ENCODE peak calls at places on chromosomes 12 and 14, in ten cellular contexts. One of them, this sample, is unnamed.

GRCh38 chr12:48175613-48176416 is 7.6 kb upstream of the CCDC184 start:
- DNase-seq in pancreas: no peak
- DNase-seq in ovary: no peak
- DNase-seq in cardiac fibroblast: no peak
- DNase-seq in body of pancreas: no peak
- DNase-seq in psoas muscle: no peak
- DNase-seq in MCF 10A: no peak
- DNase-seq in neural crest cell: no peak
- DNase-seq in IMR-90: no peak
- DNase-seq in choroid plexus epithelial cell: peak
- DNase-seq in this sample: no peak

GRCh38 chr12:88552672-88553079 is 27.6 kb downstream of the KITLG start:
- DNase-seq in pancreas: no peak
- DNase-seq in ovary: no peak
- DNase-seq in cardiac fibroblast: peak
- DNase-seq in body of pancreas: no peak
- DNase-seq in psoas muscle: no peak
- DNase-seq in MCF 10A: peak
- DNase-seq in neural crest cell: no peak
- DNase-seq in IMR-90: peak
- DNase-seq in choroid plexus epithelial cell: peak
- DNase-seq in this sample: no peak

GRCh38 chr12:66822961-66823360 is 144.1 kb upstream of the GRIP1 start:
- DNase-seq in pancreas: no peak
- DNase-seq in ovary: no peak
- DNase-seq in cardiac fibroblast: no peak
- DNase-seq in body of pancreas: no peak
- DNase-seq in psoas muscle: no peak
- DNase-seq in MCF 10A: no peak
- DNase-seq in neural crest cell: no peak
- DNase-seq in IMR-90: no peak
- DNase-seq in choroid plexus epithelial cell: no peak
- DNase-seq in this sample: no peak

GRCh38 chr12:111434049-111434448 is 28.3 kb downstream of the SH2B3 start:
- DNase-seq in pancreas: no peak
- DNase-seq in ovary: no peak
- DNase-seq in cardiac fibroblast: no peak
- DNase-seq in body of pancreas: no peak
- DNase-seq in psoas muscle: no peak
- DNase-seq in MCF 10A: no peak
- DNase-seq in neural crest cell: no peak
- DNase-seq in IMR-90: peak
- DNase-seq in choroid plexus epithelial cell: no peak
- DNase-seq in this sample: no peak

GRCh38 chr14:90381999-90382451 is 14.8 kb upstream of the CALM1 start:
- DNase-seq in pancreas: peak
- DNase-seq in ovary: peak
- DNase-seq in cardiac fibroblast: peak
- DNase-seq in body of pancreas: peak
- DNase-seq in psoas muscle: peak
- DNase-seq in MCF 10A: no peak
- DNase-seq in neural crest cell: no peak
- DNase-seq in IMR-90: no peak
- DNase-seq in choroid plexus epithelial cell: no peak
- DNase-seq in this sample: peak

GRCh38 chr12:127903146-127903545 is 363.8 kb upstream of the TMEM132C start:
- DNase-seq in pancreas: no peak
- DNase-seq in ovary: no peak
- DNase-seq in cardiac fibroblast: no peak
- DNase-seq in body of pancreas: no peak
- DNase-seq in psoas muscle: no peak
- DNase-seq in MCF 10A: no peak
- DNase-seq in neural crest cell: no peak
- DNase-seq in IMR-90: no peak
- DNase-seq in choroid plexus epithelial cell: peak
- DNase-seq in this sample: no peak

GRCh38 chr12:85155791-85156190 is 119.6 kb downstream of the LRRIQ1 start:
- DNase-seq in pancreas: no peak
- DNase-seq in ovary: no peak
- DNase-seq in cardiac fibroblast: peak
- DNase-seq in body of pancreas: no peak
- DNase-seq in psoas muscle: no peak
- DNase-seq in MCF 10A: peak
- DNase-seq in neural crest cell: no peak
- DNase-seq in IMR-90: no peak
- DNase-seq in choroid plexus epithelial cell: peak
- DNase-seq in this sample: no peak

GRCh38 chr14:94932589-94932988 is 162.7 kb upstream of the GSC start:
- DNase-seq in pancreas: no peak
- DNase-seq in ovary: no peak
- DNase-seq in cardiac fibroblast: no peak
- DNase-seq in body of pancreas: no peak
- DNase-seq in psoas muscle: no peak
- DNase-seq in MCF 10A: no peak
- DNase-seq in neural crest cell: no peak
- DNase-seq in IMR-90: no peak
- DNase-seq in choroid plexus epithelial cell: no peak
- DNase-seq in this sample: no peak

GRCh38 chr14:65906948-65907347 is 494.4 kb downstream of the FUT8 start:
- DNase-seq in pancreas: no peak
- DNase-seq in ovary: no peak
- DNase-seq in cardiac fibroblast: no peak
- DNase-seq in body of pancreas: no peak
- DNase-seq in psoas muscle: no peak
- DNase-seq in MCF 10A: no peak
- DNase-seq in neural crest cell: no peak
- DNase-seq in IMR-90: no peak
- DNase-seq in choroid plexus epithelial cell: no peak
- DNase-seq in this sample: no peak

GRCh38 chr14:104205781-104206180 is 67.4 kb downstream of the KIF26A start:
- DNase-seq in pancreas: no peak
- DNase-seq in ovary: no peak
- DNase-seq in cardiac fibroblast: no peak
- DNase-seq in body of pancreas: no peak
- DNase-seq in psoas muscle: no peak
- DNase-seq in MCF 10A: no peak
- DNase-seq in neural crest cell: no peak
- DNase-seq in IMR-90: no peak
- DNase-seq in choroid plexus epithelial cell: no peak
- DNase-seq in this sample: no peak

GRCh38 chr14:47227051-47227600 is 448.3 kb downstream of the MDGA2 start:
- DNase-seq in pancreas: no peak
- DNase-seq in ovary: no peak
- DNase-seq in cardiac fibroblast: no peak
- DNase-seq in body of pancreas: no peak
- DNase-seq in psoas muscle: no peak
- DNase-seq in MCF 10A: no peak
- DNase-seq in neural crest cell: no peak
- DNase-seq in IMR-90: no peak
- DNase-seq in choroid plexus epithelial cell: peak
- DNase-seq in this sample: no peak

GRCh38 chr14:68685419-68686211 is 107.3 kb downstream of the ZFP36L1 start:
- DNase-seq in pancreas: peak
- DNase-seq in ovary: no peak
- DNase-seq in cardiac fibroblast: peak
- DNase-seq in body of pancreas: no peak
- DNase-seq in psoas muscle: peak
- DNase-seq in MCF 10A: peak
- DNase-seq in neural crest cell: no peak
- DNase-seq in IMR-90: peak
- DNase-seq in choroid plexus epithelial cell: peak
- DNase-seq in this sample: no peak

GRCh38 chr14:79011091-79011919 is 841.1 kb downstream of the NRXN3 start:
- DNase-seq in pancreas: peak
- DNase-seq in ovary: no peak
- DNase-seq in cardiac fibroblast: peak
- DNase-seq in body of pancreas: no peak
- DNase-seq in psoas muscle: no peak
- DNase-seq in MCF 10A: peak
- DNase-seq in neural crest cell: no peak
- DNase-seq in IMR-90: peak
- DNase-seq in choroid plexus epithelial cell: peak
- DNase-seq in this sample: peak

GRCh38 chr12:56326533-56326932 is 7.3 kb downstream of the PAN2 start:
- DNase-seq in pancreas: no peak
- DNase-seq in ovary: no peak
- DNase-seq in cardiac fibroblast: no peak
- DNase-seq in body of pancreas: no peak
- DNase-seq in psoas muscle: no peak
- DNase-seq in MCF 10A: no peak
- DNase-seq in neural crest cell: no peak
- DNase-seq in IMR-90: no peak
- DNase-seq in choroid plexus epithelial cell: no peak
- DNase-seq in this sample: no peak

GRCh38 chr14:95943699-95944098 is 67.1 kb downstream of the TUNAR start:
- DNase-seq in pancreas: no peak
- DNase-seq in ovary: no peak
- DNase-seq in cardiac fibroblast: no peak
- DNase-seq in body of pancreas: no peak
- DNase-seq in psoas muscle: no peak
- DNase-seq in MCF 10A: no peak
- DNase-seq in neural crest cell: peak
- DNase-seq in IMR-90: no peak
- DNase-seq in choroid plexus epithelial cell: no peak
- DNase-seq in this sample: no peak

GRCh38 chr12:64258576-64258975 is 36.5 kb upstream of the KICS2 start:
- DNase-seq in pancreas: no peak
- DNase-seq in ovary: no peak
- DNase-seq in cardiac fibroblast: no peak
- DNase-seq in body of pancreas: no peak
- DNase-seq in psoas muscle: no peak
- DNase-seq in MCF 10A: no peak
- DNase-seq in neural crest cell: no peak
- DNase-seq in IMR-90: peak
- DNase-seq in choroid plexus epithelial cell: peak
- DNase-seq in this sample: no peak

GRCh38 chr14:59897757-59898383 is 22.1 kb upstream of the LRRC9 start:
- DNase-seq in pancreas: peak
- DNase-seq in ovary: no peak
- DNase-seq in cardiac fibroblast: peak
- DNase-seq in body of pancreas: peak
- DNase-seq in psoas muscle: no peak
- DNase-seq in MCF 10A: peak
- DNase-seq in neural crest cell: peak
- DNase-seq in IMR-90: no peak
- DNase-seq in choroid plexus epithelial cell: peak
- DNase-seq in this sample: peak
- TF ChIP-seq CTCF in pancreas: peak
- TF ChIP-seq CTCF in ovary: no peak
- TF ChIP-seq CTCF in cardiac fibroblast: peak
- TF ChIP-seq CTCF in body of pancreas: no peak
- TF ChIP-seq CTCF in psoas muscle: peak
- TF ChIP-seq CTCF in MCF 10A: peak
- TF ChIP-seq CTCF in neural crest cell: peak
- TF ChIP-seq CTCF in IMR-90: peak
- TF ChIP-seq CTCF in choroid plexus epithelial cell: peak
- TF ChIP-seq CTCF in this sample: peak

GRCh38 chr12:122206111-122206881 is 2.8 kb downstream of the B3GNT4 start:
- DNase-seq in pancreas: no peak
- DNase-seq in ovary: no peak
- DNase-seq in cardiac fibroblast: no peak
- DNase-seq in body of pancreas: no peak
- DNase-seq in psoas muscle: no peak
- DNase-seq in MCF 10A: no peak
- DNase-seq in neural crest cell: no peak
- DNase-seq in IMR-90: no peak
- DNase-seq in choroid plexus epithelial cell: no peak
- DNase-seq in this sample: no peak
- TF ChIP-seq CTCF in pancreas: no peak
- TF ChIP-seq CTCF in ovary: no peak
- TF ChIP-seq CTCF in cardiac fibroblast: no peak
- TF ChIP-seq CTCF in body of pancreas: no peak
- TF ChIP-seq CTCF in psoas muscle: no peak
- TF ChIP-seq CTCF in MCF 10A: no peak
- TF ChIP-seq CTCF in neural crest cell: no peak
- TF ChIP-seq CTCF in IMR-90: no peak
- TF ChIP-seq CTCF in choroid plexus epithelial cell: no peak
- TF ChIP-seq CTCF in this sample: no peak

GRCh38 chr12:24266982-24267381 is 317.5 kb upstream of the SOX5 start:
- DNase-seq in pancreas: no peak
- DNase-seq in ovary: no peak
- DNase-seq in cardiac fibroblast: no peak
- DNase-seq in body of pancreas: no peak
- DNase-seq in psoas muscle: no peak
- DNase-seq in MCF 10A: no peak
- DNase-seq in neural crest cell: no peak
- DNase-seq in IMR-90: no peak
- DNase-seq in choroid plexus epithelial cell: no peak
- DNase-seq in this sample: no peak

GRCh38 chr12:24270965-24271364 is 321.5 kb upstream of the SOX5 start:
- DNase-seq in pancreas: no peak
- DNase-seq in ovary: no peak
- DNase-seq in cardiac fibroblast: no peak
- DNase-seq in body of pancreas: no peak
- DNase-seq in psoas muscle: no peak
- DNase-seq in MCF 10A: no peak
- DNase-seq in neural crest cell: no peak
- DNase-seq in IMR-90: no peak
- DNase-seq in choroid plexus epithelial cell: no peak
- DNase-seq in this sample: no peak

GRCh38 chr12:24270464-24270863 is 321.0 kb upstream of the SOX5 start:
- DNase-seq in pancreas: no peak
- DNase-seq in ovary: no peak
- DNase-seq in cardiac fibroblast: no peak
- DNase-seq in body of pancreas: no peak
- DNase-seq in psoas muscle: no peak
- DNase-seq in MCF 10A: no peak
- DNase-seq in neural crest cell: no peak
- DNase-seq in IMR-90: no peak
- DNase-seq in choroid plexus epithelial cell: no peak
- DNase-seq in this sample: no peak

GRCh38 chr12:24268663-24269186 is 319.3 kb upstream of the SOX5 start:
- DNase-seq in pancreas: no peak
- DNase-seq in ovary: no peak
- DNase-seq in cardiac fibroblast: no peak
- DNase-seq in body of pancreas: no peak
- DNase-seq in psoas muscle: no peak
- DNase-seq in MCF 10A: no peak
- DNase-seq in neural crest cell: no peak
- DNase-seq in IMR-90: no peak
- DNase-seq in choroid plexus epithelial cell: no peak
- DNase-seq in this sample: no peak
- TF ChIP-seq CTCF in pancreas: no peak
- TF ChIP-seq CTCF in ovary: no peak
- TF ChIP-seq CTCF in cardiac fibroblast: no peak
- TF ChIP-seq CTCF in body of pancreas: no peak
- TF ChIP-seq CTCF in psoas muscle: no peak
- TF ChIP-seq CTCF in MCF 10A: peak
- TF ChIP-seq CTCF in neural crest cell: peak
- TF ChIP-seq CTCF in IMR-90: peak
- TF ChIP-seq CTCF in choroid plexus epithelial cell: peak
- TF ChIP-seq CTCF in this sample: no peak

DNA sequence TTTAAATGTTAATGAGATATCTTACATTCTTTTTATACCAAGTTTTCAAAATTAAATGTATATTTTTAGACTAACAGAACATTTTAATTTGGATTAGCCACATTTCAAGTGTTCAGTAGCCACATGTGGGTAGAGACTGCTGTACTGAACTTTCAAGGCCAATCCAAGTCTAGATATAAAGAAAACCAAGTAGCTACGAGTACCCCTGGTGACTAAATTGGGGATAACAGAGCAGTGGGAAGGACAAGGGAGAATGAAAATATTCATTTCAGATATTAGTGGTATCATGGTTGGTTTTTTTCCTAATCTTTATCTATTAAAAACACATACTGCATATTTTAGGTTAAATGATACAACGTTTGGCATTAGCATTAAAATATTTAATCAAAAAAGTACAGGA is 69.4 kb upstream of the RHOJ start:
- DNase-seq in pancreas: no peak
- DNase-seq in ovary: no peak
- DNase-seq in cardiac fibroblast: peak
- DNase-seq in body of pancreas: no peak
- DNase-seq in psoas muscle: no peak
- DNase-seq in MCF 10A: peak
- DNase-seq in neural crest cell: no peak
- DNase-seq in IMR-90: peak
- DNase-seq in choroid plexus epithelial cell: peak
- DNase-seq in this sample: no peak
- TF ChIP-seq CTCF in pancreas: no peak
- TF ChIP-seq CTCF in ovary: no peak
- TF ChIP-seq CTCF in cardiac fibroblast: peak
- TF ChIP-seq CTCF in body of pancreas: no peak
- TF ChIP-seq CTCF in psoas muscle: no peak
- TF ChIP-seq CTCF in MCF 10A: peak
- TF ChIP-seq CTCF in neural crest cell: peak
- TF ChIP-seq CTCF in IMR-90: peak
- TF ChIP-seq CTCF in choroid plexus epithelial cell: peak
- TF ChIP-seq CTCF in this sample: peak